ENCODE peak calls at places on chromosome 1, in five cellular contexts. A, F, H, J and P are unnamed samples.
A peak's percentile ranks its signal among the peaks of the same experiment; 100 is the strongest.

GRCh38 chr1:25247829-25248754 is 838 bp upstream of the RSRP1 start:
- DNase-seq in H (no peak), F (no peak), J (no peak), A (no peak), P (no peak)

GRCh38 chr1:212607924-212608208 is 695 bp upstream of the ATF3 start:
- DNase-seq in J (no peak), A (no peak), F (no peak), H (no peak), P (no peak)

GRCh38 chr1:175498002-175498401 is 245.4 kb downstream of the TNR start:
- DNase-seq in J (no peak), H (no peak), F (no peak), A (no peak), P (peak; percentile 40)

GRCh38 chr1:2073382-2074230 is 23.4 kb downstream of the PRKCZ start:
- DNase-seq in F (peak; percentile 37), J (no peak), A (no peak), H (no peak), P (no peak)

GRCh38 chr1:78055565-78056132 is 9.9 kb downstream of the GIPC2 start:
- DNase-seq in F (no peak), A (no peak), H (peak; percentile 55), J (no peak), P (no peak)

GRCh38 chr1:4549933-4550332 is 104.5 kb upstream of the AJAP1 start:
- DNase-seq in F (peak; percentile 16), A (no peak), H (no peak), J (no peak), P (peak; percentile 6)

GRCh38 chr1:23598424-23598823 is 39.1 kb upstream of the ID3 start:
- DNase-seq in J (no peak), H (no peak), F (no peak), A (peak; percentile 33), P (no peak)

GRCh38 chr1:114685851-114686250 is 9.5 kb downstream of the AMPD1 start:
- DNase-seq in H (no peak), A (no peak), F (no peak), J (no peak), P (no peak)

GRCh38 chr1:27068922-27069321 is 56.3 kb upstream of the TENT5B start:
- DNase-seq in F (no peak), A (no peak), J (no peak), H (no peak), P (no peak)

GRCh38 chr1:234699795-234700665 is 90.1 kb upstream of the IRF2BP2 start:
- DNase-seq in J (no peak), A (no peak), F (peak; percentile 74), H (peak; percentile 19), P (peak; percentile 59)

GRCh38 chr1:17653728-17654351 is 101.3 kb upstream of the ACTL8 start:
- DNase-seq in F (peak; percentile 72), J (peak; percentile 50), H (peak; percentile 25), A (no peak), P (peak; percentile 47)

GRCh38 chr1:109613396-109614147 is 5.8 kb downstream of the GNAT2 start:
- DNase-seq in J (no peak), F (no peak), A (no peak), H (peak; percentile 68), P (no peak)

GRCh38 chr1:166905930-166906329 is 29.9 kb upstream of the TADA1 start:
- DNase-seq in H (peak; percentile 23), J (no peak), A (no peak), F (no peak), P (no peak)

GRCh38 chr1:16434007-16434406 is 3.2 kb downstream of the SPATA21 start:
- DNase-seq in J (no peak), F (no peak), A (no peak), H (no peak), P (no peak)

GRCh38 chr1:215794151-215794550 is 227.0 kb downstream of the KCTD3 start:
- DNase-seq in F (no peak), A (no peak), J (no peak), H (no peak), P (no peak)

GRCh38 chr1:23864801-23865542 is 3.1 kb downstream of the FUCA1 start:
- DNase-seq in A (no peak), H (no peak), F (no peak), J (no peak), P (no peak)

GRCh38 chr1:154405762-154406571 is 824 bp downstream of the IL6R start:
- DNase-seq in A (peak; percentile 44), H (peak; percentile 69), F (peak; percentile 32), J (peak; percentile 55), P (peak; percentile 82)
- TF ChIP-seq CTCF in A (peak; percentile 88), H (peak; percentile 71), F (peak; percentile 47), J (peak; percentile 44), P (peak; percentile 33)

DNA sequence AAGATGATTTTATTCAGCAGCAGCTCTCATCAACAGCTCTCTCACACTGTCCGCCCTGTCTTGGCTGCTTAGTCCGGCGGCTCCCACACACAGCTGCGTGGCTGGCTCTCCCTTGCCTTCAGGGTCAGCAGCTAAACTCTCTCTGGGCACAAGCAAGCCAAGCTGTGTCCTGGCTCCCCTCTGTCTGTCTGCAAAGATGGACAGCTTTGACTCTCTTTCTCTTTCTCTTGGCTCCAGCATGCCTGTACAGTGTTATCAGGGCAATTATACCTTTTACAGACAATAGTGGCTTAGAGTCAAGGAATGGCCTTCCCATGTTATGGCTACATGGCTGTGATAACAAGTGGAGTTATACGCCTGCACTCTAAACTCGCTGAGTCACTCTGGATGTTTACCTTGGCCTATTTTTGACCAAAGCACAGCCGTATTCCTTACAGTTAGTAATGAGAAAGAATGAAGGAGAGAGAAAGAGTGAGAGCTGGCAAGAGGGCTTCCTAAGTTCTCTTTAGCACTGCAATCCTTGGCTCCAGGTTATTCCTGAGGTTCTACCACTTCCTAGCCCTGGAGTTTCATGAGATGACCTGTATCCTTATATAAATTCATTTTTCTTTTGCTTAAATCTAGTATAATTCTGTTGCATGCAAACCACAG is 59.9 kb upstream of the ZSWIM5 start:
- DNase-seq in J (no peak), F (peak; percentile 44), A (peak; percentile 89), H (peak; percentile 97), P (peak; percentile 16)
- TF ChIP-seq MYC in J (no peak), F (peak; percentile 48), A (no peak), H (no peak), P (no peak)

DNA sequence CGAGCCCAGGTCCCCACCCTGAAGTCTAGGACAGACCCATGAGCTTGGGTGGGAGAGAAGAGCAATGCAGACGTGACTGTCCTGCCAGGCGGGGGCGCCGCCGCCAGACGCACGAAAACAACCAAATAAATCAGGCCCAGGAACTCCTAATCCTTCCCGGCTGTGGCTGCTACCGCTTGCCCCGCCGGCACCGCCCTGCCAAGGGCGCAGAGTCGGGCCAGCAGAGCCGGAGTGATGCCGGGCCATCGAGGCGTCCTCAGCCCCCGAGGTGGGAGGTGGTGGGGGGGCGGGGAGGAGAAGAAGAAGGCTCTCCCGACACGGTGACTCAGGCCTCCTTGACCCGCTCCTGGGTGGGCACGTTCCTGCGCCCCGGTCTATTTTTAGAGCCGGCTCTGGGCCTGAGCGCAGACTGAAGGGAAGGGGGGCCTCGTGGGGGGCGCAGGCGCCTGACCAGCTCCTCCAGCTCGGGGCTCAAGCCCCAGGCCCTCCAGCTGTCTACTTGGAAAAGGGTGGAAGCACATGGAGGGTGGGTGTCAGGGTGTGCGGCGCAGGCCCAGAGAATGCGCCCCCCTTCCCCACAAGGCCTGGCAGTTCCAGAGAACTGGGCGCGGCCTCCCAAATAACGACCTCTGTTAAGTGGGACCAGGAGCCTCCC is 10.8 kb upstream of the COL16A1 start:
- DNase-seq in J (peak; percentile 55), A (peak; percentile 39), F (peak; percentile 58), H (peak; percentile 70), P (peak; percentile 48)
- H3K4me3 ChIP-seq in J (peak overlapping the region; percentile 49), A (peak overlapping the region; percentile 71), F (peak overlapping the region; percentile 24), H (peak overlapping the region; percentile 27), P (no peak overlapping the region)

GRCh38 chr1:55506686-55507577 is 291.8 kb upstream of the USP24 start:
- DNase-seq in H (no peak), F (no peak), J (peak; percentile 44), A (no peak), P (no peak)
- TF ChIP-seq CTCF in H (no peak), F (no peak), J (peak; percentile 30), A (no peak), P (no peak)

GRCh38 chr1:223659711-223660110 is 5.8 kb downstream of the CAPN8 start:
- DNase-seq in F (no peak), H (no peak), J (no peak), A (no peak), P (no peak)
- TF ChIP-seq MYC in F (no peak), H (no peak), J (no peak), A (no peak), P (no peak)

DNA sequence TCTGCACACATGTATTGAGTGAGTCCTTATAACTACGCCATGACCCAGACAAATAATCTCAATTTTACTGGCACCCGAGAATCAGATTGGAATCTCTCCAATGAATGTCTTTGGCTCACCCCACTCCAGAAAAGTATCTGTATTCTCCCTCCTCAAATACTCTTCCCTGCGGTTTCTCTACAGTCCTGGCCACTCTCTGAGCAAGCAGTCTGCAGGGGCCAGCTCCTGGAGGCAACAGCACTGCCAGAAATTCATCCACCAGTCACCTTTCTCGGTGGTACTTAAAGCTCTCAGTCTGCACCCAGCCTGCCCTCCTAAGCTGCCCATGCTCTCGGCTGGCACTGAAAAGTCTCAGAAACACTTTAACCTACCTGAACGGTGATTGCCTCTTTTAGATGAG is 16.1 kb upstream of the LYST start:
- DNase-seq in H (no peak), A (no peak), F (no peak), J (no peak), P (no peak)
- H3K4me3 ChIP-seq in H (no peak overlapping the region), A (no peak overlapping the region), F (no peak overlapping the region), J (no peak overlapping the region), P (no peak overlapping the region)

GRCh38 chr1:244801246-244801645 is 34.2 kb upstream of the COX20 start:
- DNase-seq in J (peak; percentile 67), H (peak; percentile 50), F (peak; percentile 65), A (peak; percentile 87), P (peak; percentile 82)
- TF ChIP-seq CTCF in J (peak; percentile 62), H (peak; percentile 51), F (peak; percentile 79), A (peak; percentile 81), P (peak; percentile 55)

DNA sequence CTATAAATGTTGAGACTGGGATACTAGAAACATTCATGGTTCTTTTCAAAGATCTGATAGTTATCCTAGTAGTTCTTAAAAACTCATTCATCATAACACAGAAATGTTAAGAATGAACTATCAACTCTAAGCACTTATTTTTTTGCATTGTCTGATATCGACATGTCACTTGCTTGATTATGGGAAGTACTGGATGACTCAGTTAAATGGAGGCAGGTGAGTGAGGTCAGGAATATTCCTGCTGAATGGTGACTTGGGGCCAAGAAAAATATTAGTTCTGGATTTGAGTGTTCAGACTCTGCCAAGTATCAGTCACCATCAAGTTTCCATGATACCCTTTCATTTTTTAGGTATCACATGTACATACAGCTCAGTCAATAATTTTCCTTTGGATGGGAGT is 63.6 kb downstream of the NEK7 start:
- DNase-seq in F (no peak), H (peak; percentile 98), A (no peak), J (no peak), P (no peak)
- TF ChIP-seq MYC in F (no peak), H (no peak), A (no peak), J (no peak), P (no peak)

GRCh38 chr1:155082301-155082940 is 3.8 kb downstream of the EFNA3 start:
- DNase-seq in F (no peak), H (no peak), A (no peak), J (no peak), P (no peak)

GRCh38 chr1:155082941-155083541 is 4.4 kb downstream of the EFNA3 start:
- DNase-seq in F (no peak), A (no peak), H (no peak), J (no peak), P (no peak)

GRCh38 chr1:155079487-155080249 is 1.0 kb downstream of the EFNA3 start:
- DNase-seq in H (no peak), A (no peak), J (no peak), F (peak; percentile 47), P (peak; percentile 43)

GRCh38 chr1:155080250-155081228 is 1.9 kb downstream of the EFNA3 start:
- DNase-seq in A (no peak), J (no peak), H (no peak), F (peak; percentile 69), P (peak; percentile 48)

GRCh38 chr1:155081472-155082300 is 3.0 kb downstream of the EFNA3 start:
- DNase-seq in A (no peak), J (no peak), H (no peak), F (no peak), P (no peak)
- H3K4me3 ChIP-seq in A (peak overlapping the region; percentile 41), J (peak overlapping the region; percentile 55), H (no peak overlapping the region), F (no peak overlapping the region), P (no peak overlapping the region)